ENCODE peak calls at places on chromosome 5, in five cellular contexts. Y is tibial artery, I is uterus, V is lung, R is upper lobe of right lung. W is an unnamed sample. For H3K27me3 and H3K4me1, the result is how much of the 10 kb centered on the place peaks cover.

GRCh38 chr5:100595152-100595811 is 60.1 kb downstream of the FAM174A start:
- DNase-seq in Y (peak), I (peak), V (no peak), R (no peak), W (peak)

GRCh38 chr5:175750476-175751080 is 92.7 kb downstream of the HRH2 start:
- DNase-seq in Y (no peak), I (no peak), V (no peak), R (no peak), W (no peak)

GRCh38 chr5:102554728-102555127 is 55.9 kb upstream of the SLCO6A1 start:
- DNase-seq in Y (no peak), I (no peak), V (no peak), R (no peak), W (peak)

GRCh38 chr5:7615566-7616061 is 219.7 kb downstream of the ADCY2 start:
- DNase-seq in Y (no peak), I (no peak), V (no peak), R (no peak), W (no peak)

GRCh38 chr5:82312373-82312856 is 34.3 kb upstream of the RPS23 start:
- DNase-seq in Y (peak), I (peak), V (peak), R (no peak), W (peak)

GRCh38 chr5:110255194-110255593 is 471.3 kb downstream of the TMEM232 start:
- DNase-seq in Y (no peak), I (no peak), V (no peak), R (no peak), W (no peak)

GRCh38 chr5:167639213-167639612 is 652.2 kb upstream of the WWC1 start:
- DNase-seq in Y (no peak), I (no peak), V (no peak), R (no peak), W (peak)

GRCh38 chr5:36664762-36665161 is 58.4 kb downstream of the SLC1A3 start:
- DNase-seq in Y (no peak), I (no peak), V (no peak), R (no peak), W (no peak)

GRCh38 chr5:539469-540214 is 15.4 kb upstream of the SLC9A3 start:
- DNase-seq in Y (no peak), I (no peak), V (no peak), R (peak), W (no peak)

GRCh38 chr5:160835376-160835775 is 16.6 kb downstream of the ATP10B start:
- DNase-seq in Y (no peak), I (no peak), V (no peak), R (no peak), W (no peak)

GRCh38 chr5:73327908-73328455 is 120.6 kb downstream of the FOXD1 start:
- DNase-seq in Y (no peak), I (no peak), V (no peak), R (no peak), W (peak)

GRCh38 chr5:32443541-32444190 is 874 bp downstream of the ZFR start:
- DNase-seq in Y (peak), I (peak), V (peak), R (peak), W (peak)

GRCh38 chr5:171137768-171138540 is 171.1 kb upstream of the TLX3 start:
- DNase-seq in Y (no peak), I (no peak), V (no peak), R (no peak), W (no peak)

GRCh38 chr5:109532773-109533364 is 123.1 kb upstream of the PJA2 start:
- DNase-seq in Y (no peak), I (no peak), V (no peak), R (no peak), W (no peak)

GRCh38 chr5:181052526-181052927 is 12.5 kb downstream of the BTNL9 start:
- DNase-seq in Y (no peak), I (no peak), V (no peak), R (peak), W (no peak)

GRCh38 chr5:120848883-120849282 is 384.8 kb downstream of the PRR16 start:
- DNase-seq in Y (no peak), I (no peak), V (no peak), R (no peak), W (no peak)

GRCh38 chr5:72066658-72067057 is 40.6 kb upstream of the MAP1B start:
- DNase-seq in Y (no peak), I (no peak), V (no peak), R (no peak), W (peak)

GRCh38 chr5:55915783-55916182 is 64.6 kb downstream of the IL31RA start:
- DNase-seq in Y (no peak), I (no peak), V (no peak), R (no peak), W (no peak)

GRCh38 chr5:171577940-171578856 is 158.8 kb downstream of the FGF18 start:
- DNase-seq in Y (peak), I (peak), V (no peak), R (no peak), W (no peak)

GRCh38 chr5:152883061-152883460 is 478.0 kb upstream of the NMUR2 start:
- DNase-seq in Y (no peak), I (no peak), V (no peak), R (no peak), W (no peak)

GRCh38 chr5:84242286-84242685 is 142.4 kb downstream of the EDIL3 start:
- DNase-seq in Y (no peak), I (no peak), V (no peak), R (no peak), W (no peak)

GRCh38 chr5:132760601-132761317 is 13.5 kb downstream of the CCNI2 start:
- DNase-seq in Y (no peak), I (no peak), V (no peak), R (no peak), W (no peak)

GRCh38 chr5:65774346-65774745 is 52.3 kb downstream of the NLN start:
- DNase-seq in Y (no peak), I (no peak), V (no peak), R (no peak), W (peak)

GRCh38 chr5:119290161-119290569 is 65.7 kb upstream of the TNFAIP8 start:
- DNase-seq in Y (no peak), I (no peak), V (no peak), R (no peak), W (no peak)

GRCh38 chr5:3364941-3365340 is 230.7 kb upstream of the IRX1 start:
- DNase-seq in Y (no peak), I (no peak), V (no peak), R (no peak), W (peak)

GRCh38 chr5:151223447-151224264 is at the start of gene CCDC69:
- DNase-seq in Y (peak), I (peak), V (peak), R (peak), W (peak)

GRCh38 chr5:157543825-157544622 is 31.6 kb downstream of the ADAM19 start:
- DNase-seq in Y (peak), I (peak), V (no peak), R (no peak), W (no peak)

GRCh38 chr5:16528382-16528849 is 62.8 kb upstream of the ZNF622 start:
- DNase-seq in Y (no peak), I (no peak), V (no peak), R (no peak), W (no peak)

GRCh38 chr5:74686962-74687751 is 2.1 kb downstream of the HEXB start:
- DNase-seq in Y (no peak), I (no peak), V (no peak), R (no peak), W (no peak)
- H3K27me3 ChIP-seq in Y (under half), I (under half), V (under half), R (under half), W (under half)

GRCh38 chr5:139685886-139686285 is 37.7 kb downstream of the CXXC5 start:
- DNase-seq in Y (no peak), I (no peak), V (no peak), R (no peak), W (no peak)
- H3K4me1 ChIP-seq in Y (under half), I (under half), V (under half), R (under half), W (under half)

GRCh38 chr5:43042176-43042625 is 2.1 kb upstream of the ANXA2R start:
- DNase-seq in Y (peak), I (peak), V (peak), R (peak), W (peak)
- H3K27me3 ChIP-seq in Y (under half), I (under half), V (under half), R (under half), W (under half)

GRCh38 chr5:76544268-76544926 is 78.8 kb downstream of the F2RL2 start:
- DNase-seq in Y (no peak), I (no peak), V (no peak), R (no peak), W (no peak)
- H3K4me1 ChIP-seq in Y (under half), I (under half), V (under half), R (under half), W (under half)

DNA sequence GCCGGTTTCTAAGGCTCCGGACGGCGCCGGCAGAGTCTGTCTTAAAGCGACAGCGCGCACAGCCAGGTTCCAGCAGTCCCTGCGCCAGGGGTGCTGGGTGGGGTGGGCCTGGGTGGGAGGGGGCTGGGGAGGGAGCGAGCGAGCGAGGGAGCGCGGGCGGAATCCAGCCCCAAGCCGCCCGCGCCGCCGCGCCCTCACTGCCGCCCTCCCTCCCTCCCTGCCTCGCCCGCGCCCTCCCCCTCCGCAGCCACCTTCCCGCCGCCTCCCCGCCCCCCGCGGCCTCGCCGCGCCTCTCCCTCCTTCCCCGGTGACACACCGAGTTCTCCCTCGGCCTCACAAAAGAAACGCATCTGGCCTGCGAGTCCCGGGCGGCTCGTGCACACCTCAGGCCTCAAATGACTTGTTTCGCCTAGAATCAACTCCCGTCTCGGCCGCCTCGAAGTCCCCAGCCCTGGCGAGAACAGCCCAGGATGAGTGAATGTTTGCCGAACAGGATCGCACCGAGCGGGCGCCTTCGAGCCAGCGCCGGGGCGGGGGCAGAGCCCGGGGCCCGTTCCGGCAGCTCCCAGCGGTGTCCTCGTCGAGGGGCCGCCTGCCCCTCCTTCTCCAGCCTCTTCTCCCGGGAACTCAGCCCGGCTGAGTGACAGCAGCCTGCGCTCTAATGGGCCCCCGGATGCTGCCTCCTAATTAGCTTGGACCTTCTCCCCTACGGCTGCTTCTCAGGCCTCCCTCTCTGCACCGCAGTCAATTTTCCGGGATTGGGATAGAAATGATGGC is at the start of gene PITX1:
- DNase-seq in Y (peak), I (no peak), V (no peak), R (no peak), W (peak)
- H3K27me3 ChIP-seq in Y (under half), I (half or more), V (under half), R (half or more), W (under half)

GRCh38 chr5:53030828-53031425 is 41.8 kb downstream of the ITGA2 start:
- DNase-seq in Y (no peak), I (no peak), V (no peak), R (no peak), W (no peak)
- H3K4me1 ChIP-seq in Y (under half), I (under half), V (under half), R (under half), W (half or more)

GRCh38 chr5:154506049-154506715 is 28.2 kb upstream of the HAND1 start:
- DNase-seq in Y (peak), I (no peak), V (no peak), R (peak), W (no peak)

GRCh38 chr5:154506716-154507080 is 28.7 kb upstream of the HAND1 start:
- DNase-seq in Y (peak), I (no peak), V (no peak), R (peak), W (no peak)

GRCh38 chr5:154505567-154505966 is 27.5 kb upstream of the HAND1 start:
- DNase-seq in Y (peak), I (no peak), V (no peak), R (peak), W (no peak)

GRCh38 chr5:154510156-154510555 is 32.1 kb upstream of the HAND1 start:
- DNase-seq in Y (no peak), I (no peak), V (no peak), R (peak), W (no peak)

GRCh38 chr5:154508114-154508513 is 30.1 kb upstream of the HAND1 start:
- DNase-seq in Y (peak), I (no peak), V (no peak), R (peak), W (no peak)
- H3K27me3 ChIP-seq in Y (under half), I (under half), V (under half), R (under half), W (under half)